ENCODE peak calls at places on chromosomes 5 and 9, in five cellular contexts. D is upper lobe of left lung, J is fibroblast of the aortic adventitia, N is upper lobe of right lung, U is body of pancreas. W is an unnamed sample.

GRCh38 chr5:127871448-127872153 is 168.4 kb downstream of the CCDC192 start:
- DNase-seq in D (no peak), J (peak; percentile 69), N (no peak), U (no peak), W (peak; percentile 22)

GRCh38 chr9:26667882-26668281 is 224.7 kb downstream of the CAAP1 start:
- DNase-seq in D (no peak), J (no peak), N (no peak), U (no peak), W (no peak)

GRCh38 chr9:35353731-35354365 is 136.1 kb upstream of the RUSC2 start:
- DNase-seq in D (no peak), J (no peak), N (no peak), U (no peak), W (peak; percentile 83)

GRCh38 chr5:173158366-173158765 is 14.0 kb downstream of the BNIP1 start:
- DNase-seq in D (no peak), J (no peak), N (no peak), U (no peak), W (no peak)

GRCh38 chr9:96241391-96241809 is 60.6 kb downstream of the HSD17B3 start:
- DNase-seq in D (no peak), J (no peak), N (no peak), U (no peak), W (no peak)

GRCh38 chr5:129506950-129507349 is 46.9 kb downstream of the ADAMTS19 start:
- DNase-seq in D (no peak), J (no peak), N (no peak), U (no peak), W (no peak)

GRCh38 chr9:136774416-136775045 is 10.2 kb upstream of the LCN15 start:
- DNase-seq in D (no peak), J (no peak), N (peak; percentile 33), U (no peak), W (no peak)

GRCh38 chr5:43649256-43649655 is 46.3 kb downstream of the NNT start:
- DNase-seq in D (no peak), J (peak; percentile 81), N (no peak), U (no peak), W (peak; percentile 92)

GRCh38 chr9:73270967-73271722 is 119.5 kb downstream of the ANXA1 start:
- DNase-seq in D (no peak), J (peak; percentile 88), N (no peak), U (no peak), W (peak; percentile 92)

GRCh38 chr5:92838253-92838652 is 742.8 kb downstream of the NR2F1-AS1 start:
- DNase-seq in D (no peak), J (no peak), N (no peak), U (no peak), W (no peak)

GRCh38 chr9:121598167-121599000 is 53.0 kb upstream of the DAB2IP start:
- DNase-seq in D (peak; percentile 89), J (peak; percentile 55), N (peak; percentile 91), U (peak; percentile 87), W (peak; percentile 50)

GRCh38 chr9:129172816-129173215 is 5.2 kb downstream of the IER5L start:
- DNase-seq in D (no peak), J (peak; percentile 47), N (no peak), U (no peak), W (no peak)

GRCh38 chr5:95487880-95488279 is 66.9 kb downstream of the SKIC3 start:
- DNase-seq in D (no peak), J (no peak), N (no peak), U (no peak), W (no peak)

GRCh38 chr5:91419571-91420537 is 36.7 kb upstream of the ARRDC3 start:
- DNase-seq in D (no peak), J (peak; percentile 78), N (no peak), U (peak; percentile 59), W (peak; percentile 67)

GRCh38 chr9:134299883-134300282 is 26.4 kb upstream of the RXRA start:
- DNase-seq in D (no peak), J (no peak), N (peak; percentile 82), U (no peak), W (no peak)

GRCh38 chr9:94656190-94656589 is 16.9 kb upstream of the FBP1 start:
- DNase-seq in D (no peak), J (no peak), N (no peak), U (no peak), W (no peak)

GRCh38 chr5:142600611-142601360 is 85.1 kb downstream of the FGF1 start:
- DNase-seq in D (no peak), J (peak; percentile 71), N (no peak), U (peak; percentile 40), W (peak; percentile 49)

GRCh38 chr9:69797680-69798079 is 22.9 kb upstream of the CFAP95 start:
- DNase-seq in D (no peak), J (no peak), N (no peak), U (no peak), W (no peak)

GRCh38 chr5:105956456-105957177 is 1714.1 kb downstream of the EFNA5 start:
- DNase-seq in D (no peak), J (peak; percentile 36), N (no peak), U (no peak), W (no peak)

GRCh38 chr9:110095238-110095637 is 112.7 kb downstream of the C9orf152 start:
- DNase-seq in D (no peak), J (peak; percentile 47), N (no peak), U (no peak), W (peak; percentile 40)

GRCh38 chr9:20598367-20598766 is 23.9 kb downstream of the MLLT3 start:
- DNase-seq in D (no peak), J (no peak), N (no peak), U (no peak), W (no peak)

DNA sequence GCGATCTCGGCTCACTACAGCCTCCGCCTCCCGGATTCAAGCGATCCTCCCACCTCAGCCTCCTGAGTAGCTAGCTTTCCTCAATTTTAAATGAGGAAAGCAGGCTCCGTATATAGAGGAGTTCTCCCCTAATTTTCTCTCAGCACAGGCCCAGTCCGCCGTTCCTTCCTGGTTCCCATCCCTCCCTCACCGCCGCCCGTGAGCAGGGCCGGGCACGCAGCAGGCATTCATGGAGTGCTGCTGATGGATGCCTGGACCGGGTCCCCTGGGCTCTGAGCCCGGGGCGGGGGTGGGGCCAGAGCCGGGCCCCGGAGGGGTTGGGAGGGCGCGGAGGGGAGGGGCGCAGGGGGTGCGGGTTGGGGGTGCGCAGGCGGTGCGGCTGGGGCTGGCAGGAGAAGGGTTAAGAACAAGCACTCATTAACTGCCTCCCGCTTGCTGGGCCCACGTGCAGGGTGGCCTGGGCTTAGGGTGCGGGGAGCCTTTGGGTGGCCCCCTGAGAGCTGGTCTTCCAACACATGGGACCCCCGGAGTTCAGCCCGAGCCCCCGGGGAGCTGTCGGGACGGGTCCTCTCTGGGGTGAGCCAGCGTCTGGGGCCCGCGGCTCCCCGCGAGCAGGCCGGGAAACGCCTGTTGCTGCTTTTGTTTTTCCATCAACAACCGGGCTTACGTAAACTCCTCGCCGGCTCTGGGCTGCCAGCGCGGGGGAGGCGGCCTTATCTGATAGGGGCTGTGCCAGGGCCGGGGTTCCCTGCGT is 33.7 kb downstream of the LHX2 start:
- DNase-seq in D (peak; percentile 90), J (peak; percentile 40), N (peak; percentile 77), U (peak; percentile 56), W (peak; percentile 46)
- H3K4me3 ChIP-seq in D (peak overlapping the region; percentile 29), J (peak overlapping the region; percentile 47), N (peak overlapping the region; percentile 34), U (no peak overlapping the region), W (peak overlapping the region; percentile 32)

GRCh38 chr9:93601063-93601462 is 24.7 kb downstream of the PHF2 start:
- DNase-seq in D (no peak), J (no peak), N (no peak), U (no peak), W (no peak)

GRCh38 chr9:93597871-93598646 is 21.7 kb downstream of the PHF2 start:
- DNase-seq in D (no peak), J (no peak), N (peak; percentile 39), U (no peak), W (no peak)

GRCh38 chr9:93598647-93599241 is 22.4 kb downstream of the PHF2 start:
- DNase-seq in D (no peak), J (peak; percentile 71), N (no peak), U (no peak), W (peak; percentile 26)

GRCh38 chr9:93600504-93600903 is 24.1 kb downstream of the PHF2 start:
- DNase-seq in D (no peak), J (no peak), N (no peak), U (no peak), W (no peak)

GRCh38 chr9:93599571-93600403 is 23.4 kb downstream of the PHF2 start:
- DNase-seq in D (no peak), J (no peak), N (peak; percentile 44), U (no peak), W (no peak)
- TF ChIP-seq CTCF in D (no peak), J (no peak), N (no peak), U (no peak), W (no peak)

GRCh38 chr5:107567901-107568671 is 102.7 kb downstream of the EFNA5 start:
- DNase-seq in D (no peak), J (no peak), N (no peak), U (no peak), W (no peak)

GRCh38 chr5:107570805-107571531 is 99.8 kb downstream of the EFNA5 start:
- DNase-seq in D (no peak), J (no peak), N (no peak), U (peak; percentile 14), W (no peak)

GRCh38 chr5:107572800-107573368 is 97.9 kb downstream of the EFNA5 start:
- DNase-seq in D (no peak), J (peak; percentile 18), N (no peak), U (no peak), W (no peak)

GRCh38 chr5:107576155-107576554 is 94.6 kb downstream of the EFNA5 start:
- DNase-seq in D (no peak), J (no peak), N (no peak), U (no peak), W (no peak)

GRCh38 chr5:107571621-107572489 is 98.9 kb downstream of the EFNA5 start:
- DNase-seq in D (peak; percentile 96), J (peak; percentile 95), N (peak; percentile 95), U (peak; percentile 92), W (peak; percentile 89)
- H3K4me3 ChIP-seq in D (peak overlapping the region; percentile 32), J (peak overlapping the region; percentile 61), N (peak overlapping the region; percentile 51), U (peak overlapping the region; percentile 13), W (peak overlapping the region; percentile 43)

GRCh38 chr5:151520294-151520693 is 70.8 kb downstream of the FAT2 start:
- DNase-seq in D (no peak), J (no peak), N (no peak), U (no peak), W (no peak)
- TF ChIP-seq CTCF in D (no peak), J (no peak), N (no peak), U (no peak), W (no peak)

GRCh38 chr5:59357421-59357977 is 536.0 kb downstream of the PDE4D start:
- DNase-seq in D (no peak), J (peak; percentile 5), N (peak; percentile 66), U (no peak), W (no peak)

GRCh38 chr5:59356813-59357381 is 536.6 kb downstream of the PDE4D start:
- DNase-seq in D (peak; percentile 61), J (no peak), N (peak; percentile 55), U (no peak), W (no peak)

GRCh38 chr5:59358497-59358896 is 535.0 kb downstream of the PDE4D start:
- DNase-seq in D (no peak), J (peak; percentile 34), N (no peak), U (no peak), W (peak; percentile 11)

GRCh38 chr5:59360130-59360555 is 533.4 kb downstream of the PDE4D start:
- DNase-seq in D (no peak), J (no peak), N (no peak), U (no peak), W (no peak)

GRCh38 chr5:59358005-59358404 is 535.5 kb downstream of the PDE4D start:
- DNase-seq in D (no peak), J (no peak), N (no peak), U (no peak), W (no peak)
- H3K4me3 ChIP-seq in D (no peak overlapping the region), J (no peak overlapping the region), N (no peak overlapping the region), U (no peak overlapping the region), W (no peak overlapping the region)